ENCODE peak calls at places on chromosomes 5 and 9, in eight cellular contexts. One of them, this sample, is unnamed.
A peak's percentile ranks its signal among the peaks of the same experiment; 100 is the strongest.

GRCh38 chr5:6634327-6634713 is 1.1 kb downstream of the SRD5A1 start:
- DNase-seq in glutamatergic neuron: no peak
- DNase-seq in CD8-positive, alpha-beta T cell: no peak
- DNase-seq in H9: no peak
- DNase-seq in lower leg skin: no peak
- DNase-seq in left ventricle myocardium inferior: no peak
- DNase-seq in endothelial cell: no peak
- DNase-seq in kidney epithelial cell: no peak
- DNase-seq in this sample: no peak

GRCh38 chr5:137201876-137202275 is 297.2 kb downstream of the SPOCK1 start:
- DNase-seq in left ventricle myocardium inferior: no peak
- DNase-seq in H9: no peak
- DNase-seq in lower leg skin: no peak
- DNase-seq in glutamatergic neuron: no peak
- DNase-seq in kidney epithelial cell: no peak
- DNase-seq in endothelial cell: no peak
- DNase-seq in CD8-positive, alpha-beta T cell: no peak
- DNase-seq in this sample: no peak

GRCh38 chr5:108046955-108047670 is 334.8 kb downstream of the FBXL17 start:
- DNase-seq in kidney epithelial cell: no peak
- DNase-seq in glutamatergic neuron: peak; percentile 22
- DNase-seq in left ventricle myocardium inferior: no peak
- DNase-seq in lower leg skin: no peak
- DNase-seq in CD8-positive, alpha-beta T cell: no peak
- DNase-seq in H9: peak; percentile 26
- DNase-seq in endothelial cell: no peak
- DNase-seq in this sample: no peak

GRCh38 chr5:10111575-10111974 is 138.1 kb downstream of the ATPSCKMT start:
- DNase-seq in CD8-positive, alpha-beta T cell: no peak
- DNase-seq in lower leg skin: no peak
- DNase-seq in kidney epithelial cell: no peak
- DNase-seq in left ventricle myocardium inferior: no peak
- DNase-seq in H9: peak; percentile 77
- DNase-seq in endothelial cell: peak; percentile 47
- DNase-seq in glutamatergic neuron: peak; percentile 46
- DNase-seq in this sample: no peak

GRCh38 chr5:118557103-118557805 is 431.1 kb downstream of the DTWD2 start:
- DNase-seq in kidney epithelial cell: no peak
- DNase-seq in endothelial cell: no peak
- DNase-seq in left ventricle myocardium inferior: no peak
- DNase-seq in lower leg skin: no peak
- DNase-seq in H9: no peak
- DNase-seq in glutamatergic neuron: no peak
- DNase-seq in CD8-positive, alpha-beta T cell: no peak
- DNase-seq in this sample: no peak

GRCh38 chr5:136064510-136064909 is 35.7 kb downstream of the TGFBI start:
- DNase-seq in kidney epithelial cell: no peak
- DNase-seq in lower leg skin: peak; percentile 70
- DNase-seq in endothelial cell: no peak
- DNase-seq in CD8-positive, alpha-beta T cell: no peak
- DNase-seq in H9: peak; percentile 32
- DNase-seq in left ventricle myocardium inferior: no peak
- DNase-seq in glutamatergic neuron: no peak
- DNase-seq in this sample: no peak

GRCh38 chr5:13830536-13830935 is 114.0 kb downstream of the DNAH5 start:
- DNase-seq in H9: no peak
- DNase-seq in glutamatergic neuron: no peak
- DNase-seq in lower leg skin: no peak
- DNase-seq in left ventricle myocardium inferior: no peak
- DNase-seq in CD8-positive, alpha-beta T cell: no peak
- DNase-seq in endothelial cell: no peak
- DNase-seq in kidney epithelial cell: no peak
- DNase-seq in this sample: no peak

GRCh38 chr5:132457371-132458225 is 33.0 kb downstream of the IRF1 start:
- DNase-seq in H9: no peak
- DNase-seq in endothelial cell: no peak
- DNase-seq in kidney epithelial cell: no peak
- DNase-seq in left ventricle myocardium inferior: no peak
- DNase-seq in lower leg skin: no peak
- DNase-seq in CD8-positive, alpha-beta T cell: peak; percentile 57
- DNase-seq in glutamatergic neuron: no peak
- DNase-seq in this sample: peak; percentile 77

GRCh38 chr5:53200309-53200708 is 90.8 kb upstream of the MOCS2 start:
- DNase-seq in kidney epithelial cell: no peak
- DNase-seq in glutamatergic neuron: no peak
- DNase-seq in endothelial cell: no peak
- DNase-seq in CD8-positive, alpha-beta T cell: no peak
- DNase-seq in H9: no peak
- DNase-seq in lower leg skin: no peak
- DNase-seq in left ventricle myocardium inferior: no peak
- DNase-seq in this sample: no peak

GRCh38 chr5:93336330-93337110 is 244.5 kb downstream of the NR2F1-AS1 start:
- DNase-seq in left ventricle myocardium inferior: no peak
- DNase-seq in CD8-positive, alpha-beta T cell: no peak
- DNase-seq in kidney epithelial cell: no peak
- DNase-seq in endothelial cell: no peak
- DNase-seq in lower leg skin: no peak
- DNase-seq in glutamatergic neuron: no peak
- DNase-seq in H9: no peak
- DNase-seq in this sample: no peak

GRCh38 chr9:79115176-79115575 is 456.6 kb upstream of the TLE4 start:
- DNase-seq in H9: no peak
- DNase-seq in lower leg skin: no peak
- DNase-seq in glutamatergic neuron: no peak
- DNase-seq in left ventricle myocardium inferior: no peak
- DNase-seq in kidney epithelial cell: no peak
- DNase-seq in endothelial cell: no peak
- DNase-seq in CD8-positive, alpha-beta T cell: no peak
- DNase-seq in this sample: no peak

GRCh38 chr5:79284852-79285251 is 48.9 kb downstream of the JMY start:
- DNase-seq in endothelial cell: no peak
- DNase-seq in CD8-positive, alpha-beta T cell: no peak
- DNase-seq in kidney epithelial cell: no peak
- DNase-seq in H9: no peak
- DNase-seq in glutamatergic neuron: no peak
- DNase-seq in left ventricle myocardium inferior: no peak
- DNase-seq in lower leg skin: no peak
- DNase-seq in this sample: no peak

GRCh38 chr9:110429453-110429852 is 91.8 kb upstream of the TXNDC8 start:
- DNase-seq in CD8-positive, alpha-beta T cell: no peak
- DNase-seq in lower leg skin: no peak
- DNase-seq in left ventricle myocardium inferior: no peak
- DNase-seq in endothelial cell: no peak
- DNase-seq in H9: no peak
- DNase-seq in kidney epithelial cell: no peak
- DNase-seq in glutamatergic neuron: no peak
- DNase-seq in this sample: no peak
- TF ChIP-seq CTCF in CD8-positive, alpha-beta T cell: no peak
- TF ChIP-seq CTCF in lower leg skin: no peak
- TF ChIP-seq CTCF in left ventricle myocardium inferior: no peak
- TF ChIP-seq CTCF in endothelial cell: no peak
- TF ChIP-seq CTCF in H9: peak; percentile 34
- TF ChIP-seq CTCF in kidney epithelial cell: peak; percentile 1
- TF ChIP-seq CTCF in glutamatergic neuron: no peak
- TF ChIP-seq CTCF in this sample: no peak

GRCh38 chr5:91639744-91640143 is 256.6 kb upstream of the ARRDC3 start:
- DNase-seq in endothelial cell: no peak
- DNase-seq in H9: no peak
- DNase-seq in left ventricle myocardium inferior: no peak
- DNase-seq in glutamatergic neuron: no peak
- DNase-seq in kidney epithelial cell: no peak
- DNase-seq in lower leg skin: no peak
- DNase-seq in CD8-positive, alpha-beta T cell: no peak
- DNase-seq in this sample: no peak

GRCh38 chr5:91638010-91638409 is 254.9 kb upstream of the ARRDC3 start:
- DNase-seq in H9: no peak
- DNase-seq in endothelial cell: no peak
- DNase-seq in glutamatergic neuron: no peak
- DNase-seq in lower leg skin: no peak
- DNase-seq in CD8-positive, alpha-beta T cell: no peak
- DNase-seq in kidney epithelial cell: no peak
- DNase-seq in left ventricle myocardium inferior: no peak
- DNase-seq in this sample: no peak

GRCh38 chr5:91635950-91636349 is 252.8 kb upstream of the ARRDC3 start:
- DNase-seq in endothelial cell: no peak
- DNase-seq in kidney epithelial cell: no peak
- DNase-seq in lower leg skin: no peak
- DNase-seq in glutamatergic neuron: no peak
- DNase-seq in H9: no peak
- DNase-seq in CD8-positive, alpha-beta T cell: no peak
- DNase-seq in left ventricle myocardium inferior: no peak
- DNase-seq in this sample: no peak

GRCh38 chr5:91632871-91633270 is 249.8 kb upstream of the ARRDC3 start:
- DNase-seq in endothelial cell: no peak
- DNase-seq in lower leg skin: no peak
- DNase-seq in left ventricle myocardium inferior: no peak
- DNase-seq in kidney epithelial cell: no peak
- DNase-seq in H9: no peak
- DNase-seq in CD8-positive, alpha-beta T cell: no peak
- DNase-seq in glutamatergic neuron: no peak
- DNase-seq in this sample: no peak

DNA sequence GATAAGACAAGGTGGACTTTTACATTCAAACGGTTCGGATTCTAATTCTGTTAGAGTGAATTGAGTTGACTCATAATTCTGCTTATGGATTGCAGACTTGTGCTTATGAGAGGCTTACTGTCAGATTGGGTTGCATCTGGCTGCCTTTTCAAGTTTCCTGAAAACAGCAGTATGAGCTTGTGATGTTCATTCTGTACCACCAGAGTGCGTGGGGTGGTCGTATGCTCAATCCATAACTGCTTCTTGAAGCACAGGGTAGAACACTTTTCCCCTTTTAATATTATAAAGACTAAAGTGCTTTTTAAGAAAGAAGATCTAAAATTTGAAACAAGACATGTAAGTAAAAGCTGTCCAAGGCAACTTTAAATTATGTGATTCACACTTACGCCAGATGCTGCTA is 253.2 kb upstream of the ARRDC3 start:
- DNase-seq in CD8-positive, alpha-beta T cell: no peak
- DNase-seq in glutamatergic neuron: no peak
- DNase-seq in endothelial cell: no peak
- DNase-seq in H9: no peak
- DNase-seq in left ventricle myocardium inferior: no peak
- DNase-seq in kidney epithelial cell: no peak
- DNase-seq in lower leg skin: no peak
- DNase-seq in this sample: no peak
- TF ChIP-seq CTCF in CD8-positive, alpha-beta T cell: no peak
- TF ChIP-seq CTCF in glutamatergic neuron: no peak
- TF ChIP-seq CTCF in endothelial cell: peak; percentile 12
- TF ChIP-seq CTCF in H9: peak; percentile 45
- TF ChIP-seq CTCF in left ventricle myocardium inferior: no peak
- TF ChIP-seq CTCF in kidney epithelial cell: no peak
- TF ChIP-seq CTCF in lower leg skin: no peak
- TF ChIP-seq CTCF in this sample: no peak

GRCh38 chr9:95505676-95506437 is 10.9 kb downstream of the PTCH1 start:
- DNase-seq in glutamatergic neuron: peak; percentile 75
- DNase-seq in H9: peak; percentile 61
- DNase-seq in CD8-positive, alpha-beta T cell: peak; percentile 39
- DNase-seq in lower leg skin: no peak
- DNase-seq in kidney epithelial cell: no peak
- DNase-seq in endothelial cell: peak; percentile 72
- DNase-seq in left ventricle myocardium inferior: peak; percentile 57
- DNase-seq in this sample: no peak
- TF ChIP-seq CTCF in glutamatergic neuron: no peak
- TF ChIP-seq CTCF in H9: no peak
- TF ChIP-seq CTCF in CD8-positive, alpha-beta T cell: no peak
- TF ChIP-seq CTCF in lower leg skin: no peak
- TF ChIP-seq CTCF in kidney epithelial cell: no peak
- TF ChIP-seq CTCF in endothelial cell: no peak
- TF ChIP-seq CTCF in left ventricle myocardium inferior: no peak
- TF ChIP-seq CTCF in this sample: no peak

DNA sequence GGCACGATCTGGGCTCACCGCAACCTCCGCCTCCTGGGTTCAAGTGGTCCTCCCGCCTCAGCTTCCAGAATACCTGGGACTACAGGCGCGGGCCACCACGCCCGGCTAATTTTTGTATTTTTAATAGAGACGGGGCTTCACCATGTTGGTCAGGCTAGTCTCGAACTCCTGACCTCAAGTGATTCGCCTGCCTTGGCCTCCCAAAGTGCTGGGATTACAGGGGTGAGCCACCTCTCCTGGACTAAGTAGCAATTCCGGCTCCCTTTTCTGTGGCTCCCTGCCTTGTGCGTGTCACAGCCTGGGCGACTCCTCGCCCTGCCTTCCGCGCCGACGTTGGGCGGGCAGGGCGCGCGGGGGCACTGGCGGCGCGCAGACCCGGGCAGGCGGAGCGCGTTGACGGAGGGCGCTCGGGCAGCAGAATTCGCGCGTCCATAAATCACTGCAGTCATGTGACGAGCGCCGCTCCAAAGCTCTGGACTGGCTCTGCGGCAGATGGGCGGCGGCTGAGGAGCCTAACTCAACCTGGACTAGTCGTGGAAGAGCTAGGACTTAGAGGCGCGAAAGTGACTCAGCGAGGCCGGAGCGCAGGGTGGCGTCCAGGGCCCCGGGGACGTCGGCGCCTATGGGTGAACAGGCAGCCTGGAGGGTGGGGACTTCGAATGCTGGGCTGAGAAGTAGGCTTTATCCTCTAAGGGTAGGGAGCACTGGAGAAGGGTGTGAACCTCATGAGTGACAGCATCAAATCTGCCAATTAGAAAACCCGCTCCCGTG is 1.4 kb upstream of the CIZ1 start:
- DNase-seq in endothelial cell: peak; percentile 51
- DNase-seq in CD8-positive, alpha-beta T cell: peak; percentile 46
- DNase-seq in glutamatergic neuron: peak; percentile 73
- DNase-seq in H9: no peak
- DNase-seq in left ventricle myocardium inferior: peak; percentile 61
- DNase-seq in kidney epithelial cell: peak; percentile 77
- DNase-seq in lower leg skin: peak; percentile 97
- DNase-seq in this sample: peak; percentile 62
- TF ChIP-seq CTCF in endothelial cell: peak; percentile 13
- TF ChIP-seq CTCF in CD8-positive, alpha-beta T cell: peak; percentile 57
- TF ChIP-seq CTCF in glutamatergic neuron: no peak
- TF ChIP-seq CTCF in H9: no peak
- TF ChIP-seq CTCF in left ventricle myocardium inferior: no peak
- TF ChIP-seq CTCF in kidney epithelial cell: no peak
- TF ChIP-seq CTCF in lower leg skin: no peak
- TF ChIP-seq CTCF in this sample: no peak

GRCh38 chr9:37036237-37037136 is 2.4 kb upstream of the PAX5 start:
- DNase-seq in glutamatergic neuron: peak; percentile 54
- DNase-seq in left ventricle myocardium inferior: no peak
- DNase-seq in H9: peak; percentile 60
- DNase-seq in CD8-positive, alpha-beta T cell: no peak
- DNase-seq in lower leg skin: peak; percentile 87
- DNase-seq in endothelial cell: peak; percentile 41
- DNase-seq in kidney epithelial cell: no peak
- DNase-seq in this sample: no peak
- TF ChIP-seq CTCF in glutamatergic neuron: no peak
- TF ChIP-seq CTCF in left ventricle myocardium inferior: no peak
- TF ChIP-seq CTCF in H9: no peak
- TF ChIP-seq CTCF in CD8-positive, alpha-beta T cell: no peak
- TF ChIP-seq CTCF in lower leg skin: no peak
- TF ChIP-seq CTCF in endothelial cell: no peak
- TF ChIP-seq CTCF in kidney epithelial cell: peak; percentile 1
- TF ChIP-seq CTCF in this sample: no peak

DNA sequence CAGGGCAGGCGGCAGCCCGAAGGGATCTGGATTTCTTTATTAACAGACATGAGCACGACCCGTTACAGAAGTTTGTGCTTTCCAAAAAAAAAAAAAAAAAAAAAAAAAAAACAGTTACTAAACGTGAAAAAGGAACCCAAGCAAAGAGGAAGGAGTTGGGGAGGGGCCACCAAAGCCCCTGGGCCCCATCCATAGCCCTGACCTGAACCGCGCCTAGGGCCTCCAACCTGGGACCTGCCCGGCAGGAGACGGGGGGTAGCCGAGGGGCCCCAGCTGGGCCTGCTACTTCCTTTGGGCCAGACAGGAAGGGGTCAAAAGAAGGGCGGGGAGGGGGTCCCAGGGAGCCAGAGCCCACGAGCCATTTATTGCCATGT is 10.0 kb downstream of the PRR7 start:
- DNase-seq in H9: no peak
- DNase-seq in glutamatergic neuron: no peak
- DNase-seq in left ventricle myocardium inferior: no peak
- DNase-seq in kidney epithelial cell: no peak
- DNase-seq in endothelial cell: no peak
- DNase-seq in lower leg skin: no peak
- DNase-seq in CD8-positive, alpha-beta T cell: no peak
- DNase-seq in this sample: no peak
- TF ChIP-seq CTCF in H9: peak; percentile 9
- TF ChIP-seq CTCF in glutamatergic neuron: peak; percentile 44
- TF ChIP-seq CTCF in left ventricle myocardium inferior: peak; percentile 43
- TF ChIP-seq CTCF in kidney epithelial cell: no peak
- TF ChIP-seq CTCF in endothelial cell: peak; percentile 34
- TF ChIP-seq CTCF in lower leg skin: no peak
- TF ChIP-seq CTCF in CD8-positive, alpha-beta T cell: no peak
- TF ChIP-seq CTCF in this sample: no peak